ENCODE peak calls at places on chromosomes 2 and 18, in seven cellular contexts. D is IMR-90, Z is breast epithelium, V is K562, K is right lobe of liver, E is transverse colon, Y is heart left ventricle. X is an unnamed sample.

GRCh38 chr2:127086800-127087737 is 19.9 kb downstream of the BIN1 start:
- DNase-seq in D (peak; percentile 88), Z (no peak), V (peak; percentile 72), K (peak; percentile 53), E (peak; percentile 75), Y (peak; percentile 88), X (no peak)

GRCh38 chr18:11666176-11666575 is 22.9 kb upstream of the GNAL start:
- DNase-seq in D (no peak), Z (no peak), V (no peak), K (no peak), E (no peak), Y (no peak), X (no peak)

GRCh38 chr2:20558391-20559150 is 92.3 kb downstream of the HS1BP3 start:
- DNase-seq in D (no peak), Z (no peak), V (peak; percentile 41), K (no peak), E (no peak), Y (no peak), X (no peak)

GRCh38 chr2:178101321-178102079 is 10.7 kb upstream of the RBM45 start:
- DNase-seq in D (peak; percentile 1), Z (no peak), V (peak; percentile 17), K (no peak), E (no peak), Y (no peak), X (no peak)

GRCh38 chr18:55165399-55166125 is 206.3 kb upstream of the CCDC68 start:
- DNase-seq in D (no peak), Z (no peak), V (no peak), K (no peak), E (no peak), Y (no peak), X (no peak)

GRCh38 chr2:64767670-64768425 is 114.1 kb upstream of the SERTAD2 start:
- DNase-seq in D (peak; percentile 89), Z (peak; percentile 85), V (peak; percentile 79), K (peak; percentile 91), E (peak; percentile 92), Y (peak; percentile 93), X (peak; percentile 96)

GRCh38 chr18:32470136-32470712 is 458 bp downstream of the GAREM1 start:
- DNase-seq in D (peak; percentile 17), Z (peak; percentile 53), V (no peak), K (peak; percentile 42), E (peak; percentile 40), Y (peak; percentile 71), X (peak; percentile 55)

GRCh38 chr2:240947176-240947575 is 41.0 kb downstream of the CROCC2 start:
- DNase-seq in D (no peak), Z (peak; percentile 27), V (no peak), K (no peak), E (peak; percentile 2), Y (peak; percentile 42), X (no peak)

GRCh38 chr2:85886585-85886984 is 2.2 kb downstream of the ST3GAL5 start:
- DNase-seq in D (peak; percentile 99), Z (no peak), V (no peak), K (no peak), E (peak; percentile 41), Y (no peak), X (no peak)

GRCh38 chr18:11739893-11740292 is 50.8 kb downstream of the GNAL start:
- DNase-seq in D (no peak), Z (no peak), V (no peak), K (no peak), E (no peak), Y (no peak), X (no peak)

GRCh38 chr2:120079647-120080046 is 66.8 kb downstream of the EPB41L5 start:
- DNase-seq in D (no peak), Z (no peak), V (no peak), K (no peak), E (no peak), Y (no peak), X (no peak)

GRCh38 chr2:74222300-74222650 is 23.9 kb downstream of the MTHFD2 start:
- DNase-seq in D (no peak), Z (no peak), V (no peak), K (no peak), E (no peak), Y (no peak), X (no peak)

GRCh38 chr2:74221091-74221490 is 22.7 kb downstream of the MTHFD2 start:
- DNase-seq in D (peak; percentile 28), Z (no peak), V (no peak), K (no peak), E (no peak), Y (no peak), X (no peak)

GRCh38 chr2:74223941-74224770 is 25.7 kb downstream of the MTHFD2 start:
- DNase-seq in D (peak; percentile 21), Z (no peak), V (no peak), K (no peak), E (no peak), Y (no peak), X (no peak)

GRCh38 chr2:74219846-74220486 is 21.6 kb downstream of the MTHFD2 start:
- DNase-seq in D (no peak), Z (no peak), V (no peak), K (no peak), E (no peak), Y (no peak), X (no peak)

GRCh38 chr2:74221604-74222299 is 23.3 kb downstream of the MTHFD2 start:
- DNase-seq in D (no peak), Z (no peak), V (no peak), K (no peak), E (no peak), Y (no peak), X (no peak)
- TF ChIP-seq POLR2A in D (no peak), Z (no peak), V (no peak), K (no peak), E (no peak), Y (no peak), X (no peak)

DNA sequence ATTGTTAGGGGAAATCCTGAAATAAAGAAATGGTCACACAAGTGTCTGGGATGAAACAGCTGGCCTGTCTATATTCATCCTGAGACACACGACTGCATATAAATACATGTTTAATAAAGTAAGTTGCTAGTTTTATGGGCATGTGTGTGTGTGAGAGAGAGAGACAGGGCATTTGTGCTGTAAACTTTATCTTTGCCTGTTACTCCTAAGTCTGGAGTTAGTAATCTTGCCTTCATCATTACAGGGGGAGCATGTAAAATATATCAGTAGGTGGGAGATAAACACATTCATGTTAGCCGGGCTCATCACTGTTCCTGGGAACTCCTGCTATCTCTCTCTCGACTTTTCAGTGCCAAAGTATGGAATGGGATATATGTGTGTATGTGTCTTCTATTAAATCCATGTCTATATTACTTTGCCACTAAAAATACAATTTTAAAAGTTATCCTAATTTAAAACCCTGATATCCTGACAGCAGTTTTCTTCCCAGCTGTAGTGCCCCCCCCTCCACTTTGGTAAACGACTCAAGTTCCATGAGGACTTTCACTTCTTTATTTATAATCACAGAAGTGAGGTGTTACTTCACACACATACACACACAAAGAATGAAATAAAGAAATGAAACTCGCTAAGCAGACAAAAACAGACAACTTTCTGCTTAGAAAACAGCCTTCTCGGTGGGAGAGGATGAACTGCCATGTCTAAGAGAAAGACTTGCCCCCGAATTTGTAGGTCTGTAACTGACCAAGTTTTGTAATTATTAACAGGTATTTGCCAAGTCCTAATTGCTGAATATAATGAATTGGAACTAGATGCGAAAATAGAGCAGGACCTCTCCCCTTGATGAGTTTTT is 949 bp downstream of the ZEB2 start:
- DNase-seq in D (no peak), Z (no peak), V (no peak), K (no peak), E (no peak), Y (no peak), X (peak; percentile 63)
- TF ChIP-seq POLR2A in D (no peak), Z (no peak), V (no peak), K (peak; percentile 41), E (peak; percentile 28), Y (no peak), X (no peak)

GRCh38 chr2:96321230-96322103 is 3.6 kb upstream of the ITPRIPL1 start:
- DNase-seq in D (peak; percentile 14), Z (no peak), V (peak; percentile 86), K (peak; percentile 54), E (peak; percentile 71), Y (peak; percentile 86), X (peak; percentile 86)
- TF ChIP-seq POLR2A in D (no peak), Z (no peak), V (peak; percentile 15), K (no peak), E (peak; percentile 29), Y (no peak), X (peak; percentile 26)

GRCh38 chr2:68062680-68063387 is at the start of gene C1D:
- DNase-seq in D (peak; percentile 88), Z (peak; percentile 95), V (peak; percentile 91), K (peak; percentile 95), E (peak; percentile 96), Y (peak; percentile 96), X (peak; percentile 95)
- TF ChIP-seq POLR2A in D (peak; percentile 79), Z (peak; percentile 78), V (peak; percentile 91), K (peak; percentile 66), E (peak; percentile 64), Y (peak; percentile 67), X (peak; percentile 63)

GRCh38 chr2:231567159-231567558 is 25.5 kb upstream of the TEX44 start:
- DNase-seq in D (no peak), Z (no peak), V (no peak), K (no peak), E (no peak), Y (no peak), X (no peak)

GRCh38 chr2:231565915-231566594 is 26.6 kb upstream of the TEX44 start:
- DNase-seq in D (no peak), Z (no peak), V (no peak), K (no peak), E (no peak), Y (peak; percentile 24), X (no peak)

GRCh38 chr2:231568098-231568784 is 24.4 kb upstream of the TEX44 start:
- DNase-seq in D (no peak), Z (no peak), V (no peak), K (no peak), E (no peak), Y (peak; percentile 27), X (no peak)

GRCh38 chr2:231568785-231569435 is 23.8 kb upstream of the TEX44 start:
- DNase-seq in D (no peak), Z (no peak), V (no peak), K (no peak), E (no peak), Y (peak; percentile 51), X (no peak)

GRCh38 chr2:231563378-231563961 is 29.2 kb upstream of the TEX44 start:
- DNase-seq in D (peak; percentile 57), Z (no peak), V (peak; percentile 81), K (peak; percentile 34), E (peak; percentile 38), Y (peak; percentile 56), X (no peak)
- TF ChIP-seq POLR2A in D (no peak), Z (no peak), V (no peak), K (no peak), E (no peak), Y (no peak), X (no peak)

GRCh38 chr2:37156857-37157714 is at the start of gene EIF2AK2:
- DNase-seq in D (peak; percentile 76), Z (peak; percentile 84), V (peak; percentile 84), K (peak; percentile 88), E (peak; percentile 89), Y (peak; percentile 91), X (peak; percentile 91)
- TF ChIP-seq POLR2A in D (no peak), Z (no peak), V (peak; percentile 49), K (peak; percentile 53), E (peak; percentile 31), Y (no peak), X (peak; percentile 38)

X was measured in Peyer's patch.